ENCODE peak calls at places on chromosomes 5 and 9, in six cellular contexts. D is activated T-cell treated with anti-CD3 and anti-CD28 coated beads, Interleukin-2, amount 50 U/mL, for 72 hours; F is hepatocyte; M is AG09309; E is stimulated activated CD4-positive, alpha-beta T cell treated with anti-CD3 and anti-CD28 coated beads, Interleukin-1b, Interleukin-23, amount 100 ng/mL, for 48 hours; B is stimulated activated naive CD8-positive, alpha-beta T cell treated with anti-CD3 and anti-CD28 coated beads, Interleukin-15, Interleukin-2, amounts not matched to agents 100 U/mL and 50 U/mL, for 24 hours. L is an unnamed sample.

GRCh38 chr5:108193021-108193795 is 188.7 kb downstream of the FBXL17 start:
- DNase-seq in B (no peak), E (no peak), M (peak; percentile 77), D (no peak), F (no peak), L (no peak)

GRCh38 chr5:56910123-56910951 is 941 bp downstream of the SETD9 start:
- DNase-seq in B (peak; percentile 53), E (no peak), F (no peak), M (no peak), D (peak; percentile 46), L (no peak)

GRCh38 chr9:135239100-135239768 is 151.8 kb downstream of the OLFM1 start:
- DNase-seq in D (no peak), M (no peak), B (no peak), F (no peak), E (no peak), L (no peak)

GRCh38 chr5:8710426-8710930 is 835.4 kb downstream of the SEMA5A start:
- DNase-seq in F (no peak), E (no peak), B (no peak), D (no peak), M (no peak), L (no peak)

GRCh38 chr5:52922384-52922783 is 66.8 kb upstream of the ITGA2 start:
- DNase-seq in E (no peak), M (peak; percentile 45), D (no peak), B (no peak), F (peak; percentile 57), L (no peak)

GRCh38 chr5:163531272-163531671 is 25.9 kb downstream of the MAT2B start:
- DNase-seq in E (no peak), B (no peak), F (no peak), M (no peak), D (no peak), L (no peak)

GRCh38 chr5:62138607-62139006 is 167.4 kb upstream of the KIF2A start:
- DNase-seq in E (no peak), M (no peak), D (no peak), B (no peak), F (no peak), L (no peak)

GRCh38 chr5:135119497-135119896 is 85.5 kb upstream of the PITX1 start:
- DNase-seq in D (no peak), F (no peak), M (no peak), E (no peak), B (no peak), L (no peak)

GRCh38 chr5:132776077-132776931 is 735 bp downstream of the SEPTIN8 start:
- DNase-seq in D (peak; percentile 4), M (no peak), F (peak; percentile 55), E (no peak), B (peak; percentile 15), L (no peak)

GRCh38 chr9:121561385-121562222 is 62.0 kb upstream of the GGTA1 start:
- DNase-seq in M (no peak), E (no peak), D (no peak), F (no peak), B (no peak), L (no peak)

GRCh38 chr9:37676411-37676830 is 25.7 kb downstream of the FRMPD1 start:
- DNase-seq in F (no peak), B (no peak), D (no peak), E (no peak), M (no peak), L (no peak)

GRCh38 chr9:137745541-137745991 is 126.8 kb downstream of the EHMT1 start:
- DNase-seq in E (no peak), M (no peak), D (no peak), B (no peak), F (peak; percentile 57), L (peak; percentile 8)

GRCh38 chr9:33306037-33306436 is 15.7 kb downstream of the NFX1 start:
- DNase-seq in D (peak; percentile 58), M (no peak), E (peak; percentile 57), F (no peak), B (no peak), L (no peak)

GRCh38 chr9:134735441-134736175 is 94.0 kb downstream of the COL5A1 start:
- DNase-seq in E (no peak), D (no peak), B (no peak), F (peak; percentile 41), M (no peak), L (no peak)

GRCh38 chr5:95709967-95710650 is 21.0 kb upstream of the RHOBTB3 start:
- DNase-seq in E (no peak), M (no peak), D (no peak), F (peak; percentile 78), B (no peak), L (no peak)

GRCh38 chr9:129182625-129183494 is 4.8 kb upstream of the IER5L start:
- DNase-seq in F (peak; percentile 73), M (no peak), E (no peak), B (no peak), D (peak; percentile 16), L (no peak)

GRCh38 chr5:168557389-168557788 is 21.8 kb downstream of the PANK3 start:
- DNase-seq in D (no peak), F (no peak), B (no peak), M (no peak), E (no peak), L (no peak)

L was measured in CD4-positive, alpha-beta memory T cell.